ENCODE peak calls at places on chromosomes 1 and 21, in four cellular contexts. C is NB4, S is brain microvascular endothelial cell, N is tibial artery. F is an unnamed sample.

GRCh38 chr1:235041201-235041600 is 87.4 kb downstream of the TOMM20 start:
- DNase-seq in N (peak), S (no peak), C (peak), F (no peak)

GRCh38 chr1:221543529-221544120 is 198.3 kb downstream of the DUSP10 start:
- DNase-seq in N (no peak), S (peak), C (peak), F (peak)

GRCh38 chr1:68624233-68624632 is 127.4 kb upstream of the DEPDC1 start:
- DNase-seq in C (no peak), N (no peak), S (peak), F (peak)

GRCh38 chr1:85884372-85885035 is 176.3 kb upstream of the ZNHIT6 start:
- DNase-seq in S (no peak), C (no peak), N (no peak), F (peak)

GRCh38 chr1:32888677-32889420 is 2.6 kb downstream of the HPCA start:
- DNase-seq in C (no peak), N (no peak), S (no peak), F (no peak)

GRCh38 chr1:247627951-247628350 is 22.6 kb downstream of the OR2G3 start:
- DNase-seq in C (no peak), N (no peak), S (no peak), F (no peak)

GRCh38 chr1:147726161-147726560 is 34.2 kb downstream of the GJA5 start:
- DNase-seq in C (no peak), N (no peak), S (no peak), F (no peak)

GRCh38 chr1:186206046-186206564 is 168.9 kb downstream of the TPR start:
- DNase-seq in S (no peak), C (no peak), N (no peak), F (no peak)

GRCh38 chr1:57461405-57461804 is 37.5 kb upstream of the DAB1 start:
- DNase-seq in S (no peak), C (no peak), N (no peak), F (no peak)

GRCh38 chr21:27423906-27424595 is 457.2 kb upstream of the ADAMTS5 start:
- DNase-seq in N (no peak), C (no peak), S (peak), F (peak)

GRCh38 chr1:27496604-27497155 is 6.7 kb upstream of the WASF2 start:
- DNase-seq in N (peak), S (no peak), C (peak), F (no peak)

GRCh38 chr21:31501921-31502320 is 157.6 kb upstream of the SOD1 start:
- DNase-seq in C (no peak), N (no peak), S (no peak), F (no peak)

GRCh38 chr1:169809370-169810095 is 14.8 kb upstream of the METTL18 start:
- DNase-seq in S (peak), N (no peak), C (peak), F (peak)

GRCh38 chr1:12472410-12472797 is 145.6 kb downstream of the DHRS3 start:
- DNase-seq in S (no peak), C (no peak), N (no peak), F (no peak)

GRCh38 chr1:22710688-22711024 is at the start of gene EPHB2:
- DNase-seq in C (peak), N (no peak), S (no peak), F (no peak)

GRCh38 chr1:214844319-214844718 is 238.2 kb upstream of the KCNK2 start:
- DNase-seq in S (no peak), N (no peak), C (no peak), F (no peak)

GRCh38 chr1:99756598-99756997 is 9.8 kb downstream of the FRRS1 start:
- DNase-seq in S (peak), C (no peak), N (no peak), F (peak)

GRCh38 chr1:209585672-209586071 is 2.2 kb downstream of the CAMK1G start:
- DNase-seq in N (no peak), C (no peak), S (no peak), F (peak)

GRCh38 chr1:241640149-241640866 is at the start of the genes CHML and OPN3:
- DNase-seq in C (peak), S (peak), N (peak), F (peak)

GRCh38 chr1:25563330-25564215 is 20.2 kb downstream of the LDLRAP1 start:
- DNase-seq in N (no peak), C (no peak), S (no peak), F (no peak)

GRCh38 chr1:110170726-110171125 is 20.4 kb downstream of the SLC6A17 start:
- DNase-seq in C (no peak), N (no peak), S (no peak), F (no peak)

GRCh38 chr1:97780884-97781283 is 139.9 kb downstream of the DPYD start:
- DNase-seq in C (no peak), N (no peak), S (no peak), F (no peak)

GRCh38 chr1:90821152-90821792 is 104.2 kb upstream of the BARHL2 start:
- DNase-seq in C (no peak), N (no peak), S (no peak), F (no peak)

GRCh38 chr1:9275567-9276034 is 17.1 kb upstream of the SPSB1 start:
- DNase-seq in C (peak), S (peak), N (no peak), F (peak)

GRCh38 chr1:160404094-160404493 is 3.7 kb downstream of the VANGL2 start:
- DNase-seq in S (no peak), C (no peak), N (no peak), F (no peak)

GRCh38 chr1:54543729-54544496 is 4.1 kb upstream of the ACOT11 start:
- DNase-seq in S (no peak), N (no peak), C (peak), F (no peak)

GRCh38 chr1:234927968-234928635 is 200.5 kb downstream of the TOMM20 start:
- DNase-seq in N (peak), C (no peak), S (no peak), F (no peak)

GRCh38 chr1:180195916-180196315 is 34.1 kb upstream of the LHX4 start:
- DNase-seq in S (no peak), N (no peak), C (no peak), F (no peak)

GRCh38 chr21:37848721-37849490 is 67.4 kb downstream of the KCNJ6 start:
- DNase-seq in S (peak), N (no peak), C (no peak), F (peak)

GRCh38 chr1:228141871-228142615 is 2.0 kb downstream of the GUK1 start:
- DNase-seq in S (no peak), N (peak), C (no peak), F (peak)

GRCh38 chr21:17925900-17926299 is 106.7 kb upstream of the C21orf91 start:
- DNase-seq in S (no peak), C (peak), N (no peak), F (peak)

DNA sequence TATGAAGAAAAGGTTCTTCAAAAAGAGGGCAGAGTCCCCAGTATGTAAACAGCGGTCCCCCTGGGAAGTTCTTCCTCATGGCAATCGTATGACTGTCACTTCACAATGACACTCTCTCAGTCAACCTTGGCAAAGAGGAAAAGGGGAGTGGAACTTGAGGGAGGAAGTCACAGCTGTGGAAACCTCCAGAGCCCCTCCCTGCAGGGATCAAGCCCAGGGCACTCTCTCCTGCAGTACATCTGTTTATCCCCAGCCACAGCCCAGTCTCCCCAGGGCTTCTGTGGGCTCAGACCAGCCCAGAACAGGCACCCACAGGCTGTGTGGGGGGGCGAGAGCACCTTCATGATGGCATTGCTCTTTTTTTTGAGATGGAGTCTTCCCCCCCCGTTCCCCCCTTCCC is 2.0 kb downstream of the ATP13A2 start:
- DNase-seq in S (no peak), C (peak), N (no peak), F (no peak)
- H3K4me3 ChIP-seq in S (no peak), C (no peak), N (no peak), F (no peak)

DNA sequence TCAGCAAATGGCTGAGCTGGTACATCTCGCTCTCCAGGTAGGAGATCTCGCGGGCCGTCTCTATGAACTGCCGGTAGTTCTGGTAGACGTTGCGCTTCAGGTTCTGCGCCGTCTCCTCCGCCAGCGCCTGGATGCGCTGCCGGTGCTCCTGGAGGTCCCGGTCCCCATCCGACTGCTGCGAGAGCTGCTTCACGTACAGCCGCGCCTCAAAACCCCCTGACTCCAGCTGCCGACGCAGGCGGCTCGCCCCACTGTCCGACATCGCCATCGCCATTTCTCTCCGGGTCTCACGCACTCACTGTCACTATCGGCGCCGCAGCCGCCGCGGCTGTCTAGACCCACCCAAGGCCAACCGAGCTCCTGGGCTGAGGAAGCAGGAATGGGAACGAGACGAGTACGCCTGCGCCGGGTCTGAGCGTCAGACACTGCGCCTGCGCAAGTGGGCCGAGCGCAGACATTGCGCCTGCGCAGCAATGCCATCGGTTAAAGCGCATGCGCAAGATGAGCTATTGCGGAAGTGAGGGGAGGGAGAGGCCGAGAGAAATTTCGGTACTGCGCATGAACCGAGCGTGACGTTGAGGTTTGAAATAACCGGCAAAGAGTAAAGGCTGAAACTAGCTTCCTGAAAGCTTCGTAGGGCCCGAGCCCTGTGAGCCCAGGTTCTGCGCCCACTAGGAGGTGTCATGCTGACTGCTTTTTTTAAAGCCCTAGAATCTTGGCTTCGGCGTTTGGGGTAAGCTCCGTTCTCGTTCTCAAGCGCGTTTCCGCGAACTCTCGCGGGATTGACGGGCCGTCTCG is at the start of gene EXOC8:
- DNase-seq in N (peak), S (peak), C (peak), F (peak)
- TF ChIP-seq CTCF in N (no peak), S (peak), C (peak), F (peak)

GRCh38 chr1:7266561-7266960 is 481.3 kb downstream of the CAMTA1 start:
- DNase-seq in N (no peak), S (no peak), C (no peak), F (no peak)

GRCh38 chr1:7268983-7269382 is 483.7 kb downstream of the CAMTA1 start:
- DNase-seq in N (no peak), C (no peak), S (no peak), F (no peak)

GRCh38 chr1:7267493-7267892 is 482.2 kb downstream of the CAMTA1 start:
- DNase-seq in C (no peak), N (no peak), S (peak), F (peak)

GRCh38 chr1:7264101-7264500 is 478.8 kb downstream of the CAMTA1 start:
- DNase-seq in S (no peak), N (no peak), C (no peak), F (no peak)

GRCh38 chr1:7265771-7266371 is 480.6 kb downstream of the CAMTA1 start:
- DNase-seq in C (no peak), S (peak), N (no peak), F (peak)
- H3K4me3 ChIP-seq in C (no peak), S (no peak), N (no peak), F (no peak)

DNA sequence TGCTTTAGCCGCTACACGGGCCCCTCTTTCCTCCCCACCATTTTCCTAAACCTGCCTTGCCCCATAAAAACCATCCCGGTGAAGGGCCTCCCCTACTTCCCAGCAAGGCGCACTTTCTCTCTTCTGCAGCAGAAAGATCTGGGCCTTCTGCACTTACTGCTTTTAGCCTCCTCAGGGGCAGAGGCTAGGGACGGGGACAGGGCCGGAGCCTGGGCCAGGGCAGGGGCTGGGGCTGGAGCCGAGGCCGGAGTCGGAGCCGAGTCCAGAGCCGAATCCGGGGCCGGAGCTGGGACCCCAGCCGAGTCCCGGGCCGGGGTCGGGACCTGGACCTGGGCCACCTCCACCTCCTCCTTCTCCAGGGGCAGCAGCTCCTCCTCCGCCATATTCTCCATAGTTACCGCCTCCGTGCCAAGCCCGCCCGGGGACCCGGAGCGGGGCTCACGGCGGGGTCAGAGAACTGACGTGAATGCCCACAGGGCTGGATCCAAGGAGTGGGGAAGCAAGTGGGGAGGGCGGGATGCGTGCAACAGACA is 366 bp downstream of the TRMT1L start:
- DNase-seq in N (no peak), C (peak), S (peak), F (no peak)
- TF ChIP-seq CTCF in N (no peak), C (no peak), S (no peak), F (no peak)

DNA sequence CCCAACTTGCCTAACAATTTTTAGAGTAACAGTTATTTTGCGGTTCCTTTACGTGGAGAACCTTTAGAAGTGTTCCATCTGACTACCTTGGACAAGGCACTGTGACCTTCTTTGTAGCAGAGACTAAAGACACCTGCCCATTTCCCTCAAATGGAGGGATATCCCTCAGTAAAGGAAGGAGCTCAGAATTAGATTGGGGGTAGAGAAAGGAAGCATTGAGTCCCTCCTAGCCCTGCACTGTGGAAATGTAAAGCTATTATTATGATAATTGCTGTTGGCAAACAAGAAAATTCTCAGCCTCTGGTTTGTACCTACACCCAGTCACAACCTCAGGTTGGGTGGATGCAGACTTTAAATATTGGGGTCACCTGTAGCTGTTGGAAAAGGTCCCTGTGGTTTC is 72.6 kb upstream of the MACF1 start:
- DNase-seq in S (no peak), N (no peak), C (no peak), F (no peak)
- H3K4me3 ChIP-seq in S (no peak), N (no peak), C (no peak), F (no peak)

DNA sequence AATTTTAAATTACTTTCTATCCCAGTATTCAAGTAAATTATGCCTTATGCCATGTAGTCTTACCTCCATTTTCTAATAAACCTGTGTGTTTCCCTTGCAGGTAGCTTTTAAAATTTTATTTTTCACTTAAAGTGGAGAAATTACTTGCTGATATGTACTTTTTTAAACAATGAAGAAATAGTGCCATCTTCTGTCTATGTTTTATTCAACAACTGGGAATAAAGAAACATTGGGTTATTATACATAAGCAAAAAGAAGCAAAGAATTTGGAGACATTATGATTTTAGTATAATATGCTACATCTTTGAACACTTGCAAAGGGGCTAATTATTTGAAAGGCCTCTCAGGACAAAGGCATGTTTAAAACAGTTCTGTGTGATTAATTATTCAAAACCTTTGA is 1912.9 kb downstream of the MRPL39 start:
- DNase-seq in S (no peak), N (no peak), C (peak), F (no peak)
- TF ChIP-seq CTCF in S (no peak), N (no peak), C (no peak), F (no peak)

DNA sequence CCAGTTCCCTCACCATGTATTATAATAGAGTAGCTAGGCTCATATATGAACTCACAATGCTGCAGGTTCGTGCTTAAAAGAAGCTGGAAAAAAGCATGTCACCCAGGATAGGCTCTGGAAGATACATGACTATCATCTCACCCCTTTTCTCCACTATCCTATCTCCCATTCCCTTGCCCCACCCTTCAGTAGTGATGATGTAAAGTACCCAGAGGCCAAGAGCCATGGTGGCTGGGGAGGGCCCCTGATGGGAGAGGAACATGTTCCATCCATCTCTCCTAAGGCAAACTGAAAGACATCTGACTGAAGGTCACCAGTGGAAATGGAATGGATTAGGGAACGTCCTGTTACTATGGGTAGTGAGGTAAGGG is 20.3 kb upstream of the RBBP5 start:
- DNase-seq in C (no peak), S (no peak), N (no peak), F (no peak)
- H3K4me3 ChIP-seq in C (no peak), S (no peak), N (peak), F (no peak)

GRCh38 chr1:10765734-10766478 is 30.5 kb downstream of the CASZ1 start:
- DNase-seq in S (no peak), C (no peak), N (no peak), F (no peak)

GRCh38 chr1:10764296-10764798 is 32.1 kb downstream of the CASZ1 start:
- DNase-seq in N (no peak), S (no peak), C (no peak), F (no peak)

GRCh38 chr1:10767282-10767681 is 29.2 kb downstream of the CASZ1 start:
- DNase-seq in C (no peak), S (no peak), N (no peak), F (no peak)

GRCh38 chr1:10762875-10763274 is 33.6 kb downstream of the CASZ1 start:
- DNase-seq in S (no peak), N (no peak), C (no peak), F (no peak)

GRCh38 chr1:10765304-10765703 is 31.1 kb downstream of the CASZ1 start:
- DNase-seq in C (no peak), S (no peak), N (no peak), F (no peak)
- TF ChIP-seq CTCF in C (no peak), S (no peak), N (no peak), F (no peak)